ENCODE peak calls at places on chromosomes 11 and 22, in seven cellular contexts. H is psoas muscle, N is OCI-LY7, E is upper lobe of right lung, Y is Panc1, T is SK-N-SH, S is HL-60. O is an unnamed sample.

GRCh38 chr11:77131560-77131959 is 3.5 kb downstream of the MYO7A start:
- DNase-seq in T (no peak), E (no peak), S (no peak), Y (no peak), H (peak), N (no peak), O (no peak)

GRCh38 chr11:76670475-76671235 is at the start of gene LRRC32:
- DNase-seq in H (peak), S (no peak), Y (no peak), E (peak), N (peak), T (peak), O (peak)

GRCh38 chr11:8685306-8685705 is 2.7 kb downstream of the RPL27A start:
- DNase-seq in Y (no peak), E (no peak), H (no peak), N (no peak), S (no peak), T (no peak), O (no peak)

GRCh38 chr11:104881117-104881794 is 17.0 kb downstream of the CASP12 start:
- DNase-seq in N (no peak), H (no peak), Y (no peak), T (no peak), E (no peak), S (no peak), O (no peak)

GRCh38 chr22:50253046-50253580 is 2.0 kb upstream of the HDAC10 start:
- DNase-seq in E (no peak), N (no peak), H (no peak), T (no peak), Y (no peak), S (no peak), O (no peak)

GRCh38 chr11:112470355-112470754 is 209.7 kb upstream of the PLET1 start:
- DNase-seq in T (no peak), N (no peak), S (no peak), Y (no peak), H (no peak), E (no peak), O (no peak)

GRCh38 chr11:107859459-107860239 is 1.1 kb upstream of the SLC35F2 start:
- DNase-seq in T (peak), N (peak), Y (peak), S (no peak), E (no peak), H (peak), O (peak)

GRCh38 chr11:76770642-76771445 is 12.3 kb upstream of the TSKU start:
- DNase-seq in T (no peak), E (no peak), H (peak), N (no peak), Y (peak), S (no peak), O (no peak)

GRCh38 chr11:118016094-118016493 is 29.9 kb downstream of the IL10RA start:
- DNase-seq in E (no peak), Y (no peak), S (no peak), N (no peak), T (no peak), H (no peak), O (no peak)

GRCh38 chr11:68263444-68264035 is 8.2 kb downstream of the C11orf24 start:
- DNase-seq in Y (no peak), N (no peak), T (no peak), S (no peak), H (no peak), E (no peak), O (peak)

GRCh38 chr22:35749808-35750207 is 32.1 kb downstream of the APOL5 start:
- DNase-seq in N (peak), T (no peak), E (no peak), S (no peak), H (no peak), Y (no peak), O (no peak)

GRCh38 chr11:794766-795637 is 3.1 kb downstream of the SLC25A22 start:
- DNase-seq in S (no peak), N (peak), E (no peak), Y (no peak), H (peak), T (no peak), O (no peak)

GRCh38 chr11:119293461-119293860 is 23.5 kb downstream of the MCAM start:
- DNase-seq in Y (no peak), T (no peak), E (no peak), S (no peak), H (no peak), N (no peak), O (no peak)

GRCh38 chr11:119290894-119291497 is 25.9 kb downstream of the MCAM start:
- DNase-seq in T (no peak), E (no peak), Y (no peak), S (no peak), N (no peak), H (no peak), O (no peak)

GRCh38 chr11:119297938-119298337 is 19.0 kb downstream of the MCAM start:
- DNase-seq in Y (no peak), S (no peak), H (no peak), T (no peak), E (no peak), N (no peak), O (no peak)

GRCh38 chr11:119298726-119299125 is 18.2 kb downstream of the MCAM start:
- DNase-seq in S (no peak), T (no peak), Y (no peak), N (no peak), H (peak), E (no peak), O (no peak)

DNA sequence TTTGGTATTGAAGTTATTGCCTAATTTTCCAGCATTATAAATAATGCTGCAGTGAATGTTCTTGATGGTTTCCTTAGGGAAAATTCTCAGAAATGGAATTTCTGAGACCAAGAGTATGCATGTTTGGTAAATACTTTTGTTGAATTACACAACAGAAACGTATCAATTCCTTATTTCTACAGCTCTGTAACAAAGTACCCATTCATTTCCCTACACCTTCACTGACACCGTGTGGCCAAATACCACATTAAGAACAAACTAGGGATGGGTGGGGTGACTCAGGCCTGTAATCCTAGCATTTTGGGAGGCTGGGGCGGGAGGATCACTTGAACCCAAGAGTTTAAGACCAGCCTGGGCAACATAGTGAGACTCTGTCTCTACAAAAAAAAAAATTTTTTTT is 21.8 kb downstream of the MCAM start:
- DNase-seq in N (peak), Y (no peak), H (no peak), E (no peak), S (no peak), T (no peak), O (no peak)
- TF ChIP-seq CTCF in N (peak), Y (no peak), H (no peak), E (no peak), S (no peak), T (peak), O (peak)

GRCh38 chr11:12123799-12124198 is 13.4 kb downstream of the MICAL2 start:
- DNase-seq in N (no peak), T (no peak), E (no peak), H (no peak), Y (no peak), S (no peak), O (no peak)
- H3K27ac ChIP-seq in N (no peak), T (peak), E (peak), H (no peak), Y (peak), S (peak), O (no peak)

GRCh38 chr11:66313321-66314185 is 3.3 kb downstream of the CD248 start:
- DNase-seq in E (peak), Y (no peak), S (no peak), H (peak), N (no peak), T (peak), O (peak)
- TF ChIP-seq CTCF in E (peak), Y (no peak), S (no peak), H (no peak), N (peak), T (peak), O (peak)

GRCh38 chr22:29821790-29822130 is 16.3 kb downstream of the ASCC2 start:
- DNase-seq in S (no peak), E (no peak), H (no peak), N (no peak), T (no peak), Y (no peak), O (no peak)

GRCh38 chr22:29816980-29817379 is 21.1 kb downstream of the ASCC2 start:
- DNase-seq in S (no peak), Y (no peak), T (no peak), H (no peak), N (no peak), E (no peak), O (no peak)

GRCh38 chr22:29817724-29818123 is 20.4 kb downstream of the ASCC2 start:
- DNase-seq in S (no peak), Y (no peak), H (no peak), E (no peak), T (no peak), N (no peak), O (no peak)

GRCh38 chr22:29824677-29825076 is 13.4 kb downstream of the ASCC2 start:
- DNase-seq in H (peak), E (no peak), Y (no peak), N (no peak), T (no peak), S (no peak), O (no peak)

DNA sequence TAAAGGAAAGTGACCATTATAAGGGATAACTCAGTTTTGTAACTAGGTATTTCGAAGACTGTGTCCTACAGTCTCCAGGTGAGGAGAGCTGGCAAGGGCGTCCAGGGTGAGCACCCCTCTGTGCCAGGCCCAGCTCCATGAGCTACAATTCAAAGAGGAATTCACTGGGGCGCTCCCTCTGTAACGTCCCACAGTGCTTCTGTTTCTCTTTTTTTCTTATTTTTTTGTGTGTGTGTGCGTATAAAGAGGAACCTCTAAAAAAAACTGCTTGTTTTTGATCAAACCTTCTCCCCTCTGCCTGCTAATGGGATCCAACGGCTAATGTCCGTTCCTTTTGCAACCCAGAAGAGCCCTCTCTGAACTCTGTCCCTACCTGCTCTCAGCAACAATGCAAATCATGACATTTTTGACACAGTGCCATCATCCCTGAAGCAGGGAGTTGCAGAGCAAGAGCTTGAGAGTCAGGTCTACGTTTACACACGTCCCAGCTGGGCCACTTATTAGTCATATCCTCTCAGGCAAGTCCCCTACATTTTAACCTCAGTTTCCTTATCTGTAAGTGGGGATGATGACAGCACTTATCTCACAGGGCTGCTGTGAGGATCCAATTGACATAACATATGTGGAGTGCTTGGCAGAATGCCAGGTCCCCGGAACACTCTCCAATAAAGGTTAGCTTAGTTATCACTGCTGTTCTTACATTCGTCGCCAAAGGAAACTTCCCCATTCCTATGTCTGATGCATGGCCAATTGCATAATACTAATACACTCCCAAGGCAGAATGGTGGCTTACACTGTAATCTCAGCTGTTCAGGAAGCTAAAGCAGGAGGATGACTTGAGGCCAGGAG is 16.9 kb downstream of the ASCC2 start:
- DNase-seq in T (peak), N (no peak), E (peak), S (peak), Y (no peak), H (peak), O (no peak)
- H3K27ac ChIP-seq in T (peak), N (no peak), E (peak), S (peak), Y (no peak), H (peak), O (no peak)

DNA sequence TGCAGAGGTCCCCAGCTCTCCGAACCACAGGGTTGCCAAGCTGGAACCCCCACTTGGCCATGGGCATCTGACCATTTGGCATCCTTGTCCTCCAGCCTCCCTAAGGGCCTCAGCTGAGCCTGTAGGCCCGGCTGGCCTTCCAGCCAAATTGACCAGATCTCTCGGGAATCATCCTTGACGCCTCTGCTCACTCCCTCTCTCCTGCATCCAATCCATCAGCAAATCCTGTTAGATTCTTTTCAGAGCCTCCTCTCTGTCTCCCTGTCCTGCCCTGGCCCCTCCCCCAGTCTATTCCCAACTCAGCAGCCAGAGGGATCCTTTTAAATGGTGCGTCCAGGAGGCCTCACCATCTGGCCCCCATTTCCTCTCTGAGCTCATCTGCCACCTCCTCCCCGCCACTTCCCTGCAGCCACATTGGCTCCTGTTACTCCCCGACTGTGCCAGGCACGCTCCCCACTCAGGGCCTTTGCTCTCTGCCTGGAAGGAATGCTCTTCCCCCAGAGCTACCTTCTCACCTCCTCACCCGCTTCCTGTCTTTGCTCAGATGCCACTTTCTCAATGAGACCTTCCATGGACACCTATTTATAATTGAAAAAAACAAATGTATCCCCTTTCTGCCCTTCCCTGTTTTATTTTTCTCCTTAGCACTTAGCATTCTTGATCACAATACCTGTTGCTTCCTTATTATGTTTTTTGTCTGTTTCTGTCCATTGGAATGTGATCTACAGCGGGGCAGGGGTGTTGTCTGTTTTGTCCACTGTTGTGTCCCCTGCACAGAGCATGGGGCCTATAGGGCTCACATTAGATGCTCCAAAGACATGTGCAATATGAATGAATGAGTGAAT is 78.1 kb downstream of the NFAM1 start:
- DNase-seq in S (no peak), N (no peak), H (no peak), E (no peak), Y (no peak), T (peak), O (peak)
- TF ChIP-seq CTCF in S (no peak), N (no peak), H (no peak), E (no peak), Y (no peak), T (no peak), O (peak)

GRCh38 chr11:71432761-71433647 is 15.2 kb downstream of the DHCR7 start:
- DNase-seq in Y (no peak), T (no peak), N (no peak), E (no peak), H (no peak), S (no peak), O (no peak)
- H3K27ac ChIP-seq in Y (no peak), T (no peak), N (no peak), E (peak), H (no peak), S (no peak), O (no peak)

GRCh38 chr11:119030329-119031047 is at the start of gene SLC37A4:
- DNase-seq in E (peak), H (peak), N (peak), Y (peak), T (peak), S (peak), O (peak)
- TF ChIP-seq CTCF in E (no peak), H (peak), N (no peak), Y (peak), T (no peak), S (no peak), O (no peak)

DNA sequence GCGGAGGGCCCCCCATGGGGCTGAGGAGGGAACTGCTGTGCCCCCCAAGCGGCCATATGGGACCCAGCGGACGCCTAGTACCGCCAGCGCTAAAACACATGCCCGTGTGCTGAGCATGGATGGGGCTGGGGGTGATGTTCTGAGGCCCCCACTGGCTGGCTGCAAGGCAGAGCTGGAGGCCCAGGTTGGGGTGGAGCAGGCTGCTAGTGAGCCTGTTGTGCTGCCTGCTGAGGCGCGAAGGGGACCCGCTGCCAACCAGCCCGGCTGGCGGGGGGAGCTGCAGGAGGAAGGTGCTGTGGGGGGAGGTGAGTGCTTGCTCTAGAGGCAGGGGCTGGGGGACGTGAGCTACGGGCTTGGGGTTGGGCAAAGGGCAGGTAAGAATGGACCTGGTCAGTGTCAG is 3.2 kb downstream of the PCNX3 start:
- DNase-seq in E (no peak), Y (no peak), H (no peak), N (no peak), S (no peak), T (no peak), O (no peak)
- H3K27ac ChIP-seq in E (no peak), Y (no peak), H (no peak), N (no peak), S (no peak), T (no peak), O (no peak)

GRCh38 chr11:86291466-86292262 is 10.4 kb upstream of the HIKESHI start:
- DNase-seq in N (peak), Y (peak), E (no peak), H (no peak), T (peak), S (no peak), O (peak)

GRCh38 chr11:86292912-86293606 is 9.0 kb upstream of the HIKESHI start:
- DNase-seq in N (no peak), E (no peak), H (no peak), S (no peak), T (no peak), Y (no peak), O (no peak)

GRCh38 chr11:86288776-86289507 is 13.1 kb upstream of the HIKESHI start:
- DNase-seq in H (no peak), E (no peak), Y (no peak), S (no peak), N (no peak), T (no peak), O (no peak)

DNA sequence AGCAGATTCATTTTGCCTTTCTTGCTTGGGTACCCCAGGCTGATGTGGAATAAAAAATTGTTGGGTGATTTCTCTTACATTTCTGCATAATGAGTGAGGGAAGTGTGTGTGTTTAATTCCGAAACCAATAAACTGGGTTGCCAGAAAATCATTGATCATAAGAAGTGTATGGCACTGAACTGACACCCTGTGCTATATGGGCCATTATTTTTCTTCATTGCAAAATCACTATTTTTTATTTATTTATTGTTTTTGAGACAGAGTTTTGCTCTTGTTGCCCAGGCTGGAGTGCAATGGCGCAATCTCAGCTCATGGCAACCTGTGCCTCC is 14.6 kb upstream of the HIKESHI start:
- DNase-seq in N (no peak), H (no peak), Y (no peak), S (no peak), E (no peak), T (no peak), O (no peak)
- TF ChIP-seq CTCF in N (no peak), H (no peak), Y (no peak), S (no peak), E (no peak), T (no peak), O (no peak)

O was measured in H9.